ENCODE peak calls at places on chromosomes 6 and 20, in seven cellular contexts. One of them, this sample, is unnamed.

GRCh38 chr6:157080986-157081391 is 242.3 kb downstream of the TMEM242 start:
- DNase-seq in K562: no peak
- DNase-seq in SK-N-SH: no peak
- DNase-seq in HepG2: no peak
- DNase-seq in HCT116: no peak
- DNase-seq in GM12878: no peak
- DNase-seq in H1: no peak
- DNase-seq in this sample: no peak

GRCh38 chr20:45842169-45842812 is 8.7 kb downstream of the SNX21 start:
- DNase-seq in K562: no peak
- DNase-seq in SK-N-SH: no peak
- DNase-seq in HepG2: no peak
- DNase-seq in HCT116: no peak
- DNase-seq in GM12878: peak; percentile 33
- DNase-seq in H1: no peak
- DNase-seq in this sample: no peak

GRCh38 chr6:100430962-100431361 is 33.8 kb downstream of the SIM1 start:
- DNase-seq in K562: no peak
- DNase-seq in SK-N-SH: no peak
- DNase-seq in HepG2: no peak
- DNase-seq in HCT116: no peak
- DNase-seq in GM12878: no peak
- DNase-seq in H1: no peak
- DNase-seq in this sample: no peak

GRCh38 chr6:105215506-105215905 is 35.7 kb upstream of the POPDC3 start:
- DNase-seq in K562: no peak
- DNase-seq in SK-N-SH: no peak
- DNase-seq in HepG2: no peak
- DNase-seq in HCT116: no peak
- DNase-seq in GM12878: no peak
- DNase-seq in H1: no peak
- DNase-seq in this sample: no peak

GRCh38 chr6:143772662-143773061 is 70.5 kb upstream of the LTV1 start:
- DNase-seq in K562: no peak
- DNase-seq in SK-N-SH: no peak
- DNase-seq in HepG2: no peak
- DNase-seq in HCT116: no peak
- DNase-seq in GM12878: no peak
- DNase-seq in H1: no peak
- DNase-seq in this sample: no peak

GRCh38 chr6:89555751-89556150 is 82.8 kb downstream of the LYRM2 start:
- DNase-seq in K562: no peak
- DNase-seq in SK-N-SH: no peak
- DNase-seq in HepG2: no peak
- DNase-seq in HCT116: no peak
- DNase-seq in GM12878: no peak
- DNase-seq in H1: no peak
- DNase-seq in this sample: no peak

GRCh38 chr6:160015778-160016684 is 47.1 kb downstream of the IGF2R start:
- DNase-seq in K562: no peak
- DNase-seq in SK-N-SH: no peak
- DNase-seq in HepG2: no peak
- DNase-seq in HCT116: no peak
- DNase-seq in GM12878: no peak
- DNase-seq in H1: no peak
- DNase-seq in this sample: no peak

GRCh38 chr6:93391982-93392381 is 27.4 kb downstream of the EPHA7 start:
- DNase-seq in K562: no peak
- DNase-seq in SK-N-SH: no peak
- DNase-seq in HepG2: no peak
- DNase-seq in HCT116: no peak
- DNase-seq in GM12878: no peak
- DNase-seq in H1: no peak
- DNase-seq in this sample: no peak

GRCh38 chr20:3935295-3935955 is 46.2 kb downstream of the PANK2 start:
- DNase-seq in K562: no peak
- DNase-seq in SK-N-SH: no peak
- DNase-seq in HepG2: no peak
- DNase-seq in HCT116: no peak
- DNase-seq in GM12878: no peak
- DNase-seq in H1: no peak
- DNase-seq in this sample: no peak

GRCh38 chr20:59149678-59150504 is 13.7 kb upstream of the ZNF831 start:
- DNase-seq in K562: no peak
- DNase-seq in SK-N-SH: no peak
- DNase-seq in HepG2: no peak
- DNase-seq in HCT116: no peak
- DNase-seq in GM12878: no peak
- DNase-seq in H1: no peak
- DNase-seq in this sample: no peak

GRCh38 chr20:63042448-63043071 is 35.8 kb upstream of the BHLHE23 start:
- DNase-seq in K562: peak; percentile 18
- DNase-seq in SK-N-SH: no peak
- DNase-seq in HepG2: no peak
- DNase-seq in HCT116: no peak
- DNase-seq in GM12878: peak; percentile 63
- DNase-seq in H1: no peak
- DNase-seq in this sample: no peak

GRCh38 chr6:123380257-123380656 is 256.5 kb downstream of the TRDN start:
- DNase-seq in K562: peak; percentile 9
- DNase-seq in SK-N-SH: peak; percentile 5
- DNase-seq in HepG2: peak; percentile 22
- DNase-seq in HCT116: no peak
- DNase-seq in GM12878: no peak
- DNase-seq in H1: peak; percentile 3
- DNase-seq in this sample: no peak

GRCh38 chr6:153045271-153045670 is 42.8 kb upstream of the MTRF1L start:
- DNase-seq in K562: no peak
- DNase-seq in SK-N-SH: no peak
- DNase-seq in HepG2: no peak
- DNase-seq in HCT116: no peak
- DNase-seq in GM12878: no peak
- DNase-seq in H1: no peak
- DNase-seq in this sample: no peak

GRCh38 chr6:123810214-123810613 is 6.5 kb downstream of the NKAIN2 start:
- DNase-seq in K562: no peak
- DNase-seq in SK-N-SH: no peak
- DNase-seq in HepG2: no peak
- DNase-seq in HCT116: no peak
- DNase-seq in GM12878: no peak
- DNase-seq in H1: no peak
- DNase-seq in this sample: no peak

GRCh38 chr6:133646021-133646682 is 242.8 kb upstream of the TCF21 start:
- DNase-seq in K562: no peak
- DNase-seq in SK-N-SH: no peak
- DNase-seq in HepG2: no peak
- DNase-seq in HCT116: no peak
- DNase-seq in GM12878: no peak
- DNase-seq in H1: no peak
- DNase-seq in this sample: no peak

GRCh38 chr6:117555262-117555849 is 47.0 kb downstream of the GOPC start:
- DNase-seq in K562: no peak
- DNase-seq in SK-N-SH: no peak
- DNase-seq in HepG2: no peak
- DNase-seq in HCT116: no peak
- DNase-seq in GM12878: no peak
- DNase-seq in H1: no peak
- DNase-seq in this sample: no peak

GRCh38 chr6:145139451-145139850 is 595.9 kb downstream of the EPM2A start:
- DNase-seq in K562: no peak
- DNase-seq in SK-N-SH: peak; percentile 4
- DNase-seq in HepG2: no peak
- DNase-seq in HCT116: no peak
- DNase-seq in GM12878: no peak
- DNase-seq in H1: no peak
- DNase-seq in this sample: no peak

GRCh38 chr6:37005061-37005810 is at the start of gene FGD2:
- DNase-seq in K562: peak; percentile 63
- DNase-seq in SK-N-SH: no peak
- DNase-seq in HepG2: no peak
- DNase-seq in HCT116: no peak
- DNase-seq in GM12878: no peak
- DNase-seq in H1: no peak
- DNase-seq in this sample: no peak

GRCh38 chr20:7361321-7361720 is 578.9 kb downstream of the HAO1 start:
- DNase-seq in K562: no peak
- DNase-seq in SK-N-SH: no peak
- DNase-seq in HepG2: no peak
- DNase-seq in HCT116: no peak
- DNase-seq in GM12878: no peak
- DNase-seq in H1: no peak
- DNase-seq in this sample: no peak

GRCh38 chr20:60063739-60064138 is 105.5 kb downstream of the CDH26 start:
- DNase-seq in K562: no peak
- DNase-seq in SK-N-SH: no peak
- DNase-seq in HepG2: no peak
- DNase-seq in HCT116: no peak
- DNase-seq in GM12878: no peak
- DNase-seq in H1: no peak
- DNase-seq in this sample: no peak

GRCh38 chr6:62119401-62119800 is 166.6 kb downstream of the KHDRBS2 start:
- DNase-seq in K562: no peak
- DNase-seq in SK-N-SH: no peak
- DNase-seq in HepG2: no peak
- DNase-seq in HCT116: no peak
- DNase-seq in GM12878: no peak
- DNase-seq in H1: no peak
- DNase-seq in this sample: no peak

GRCh38 chr6:39043776-39044175 is 4.8 kb upstream of the GLP1R start:
- DNase-seq in K562: no peak
- DNase-seq in SK-N-SH: no peak
- DNase-seq in HepG2: no peak
- DNase-seq in HCT116: no peak
- DNase-seq in GM12878: no peak
- DNase-seq in H1: no peak
- DNase-seq in this sample: no peak

GRCh38 chr6:158772851-158773371 is 46.3 kb downstream of the EZR start:
- DNase-seq in K562: no peak
- DNase-seq in SK-N-SH: no peak
- DNase-seq in HepG2: no peak
- DNase-seq in HCT116: no peak
- DNase-seq in GM12878: no peak
- DNase-seq in H1: no peak
- DNase-seq in this sample: no peak

GRCh38 chr6:125670586-125670985 is 78.8 kb upstream of the HEY2 start:
- DNase-seq in K562: no peak
- DNase-seq in SK-N-SH: no peak
- DNase-seq in HepG2: no peak
- DNase-seq in HCT116: no peak
- DNase-seq in GM12878: no peak
- DNase-seq in H1: peak; percentile 31
- DNase-seq in this sample: no peak

GRCh38 chr6:108750801-108751200 is 97.4 kb upstream of the ARMC2 start:
- DNase-seq in K562: no peak
- DNase-seq in SK-N-SH: no peak
- DNase-seq in HepG2: no peak
- DNase-seq in HCT116: no peak
- DNase-seq in GM12878: no peak
- DNase-seq in H1: no peak
- DNase-seq in this sample: no peak

GRCh38 chr6:6891949-6892461 is 215.8 kb upstream of the RREB1 start:
- DNase-seq in K562: no peak
- DNase-seq in SK-N-SH: no peak
- DNase-seq in HepG2: no peak
- DNase-seq in HCT116: no peak
- DNase-seq in GM12878: no peak
- DNase-seq in H1: no peak
- DNase-seq in this sample: no peak
- TF ChIP-seq JUND in K562: no peak
- TF ChIP-seq JUND in SK-N-SH: no peak
- TF ChIP-seq JUND in HepG2: no peak
- TF ChIP-seq JUND in HCT116: no peak
- TF ChIP-seq JUND in GM12878: no peak
- TF ChIP-seq JUND in H1: no peak
- TF ChIP-seq JUND in this sample: no peak

DNA sequence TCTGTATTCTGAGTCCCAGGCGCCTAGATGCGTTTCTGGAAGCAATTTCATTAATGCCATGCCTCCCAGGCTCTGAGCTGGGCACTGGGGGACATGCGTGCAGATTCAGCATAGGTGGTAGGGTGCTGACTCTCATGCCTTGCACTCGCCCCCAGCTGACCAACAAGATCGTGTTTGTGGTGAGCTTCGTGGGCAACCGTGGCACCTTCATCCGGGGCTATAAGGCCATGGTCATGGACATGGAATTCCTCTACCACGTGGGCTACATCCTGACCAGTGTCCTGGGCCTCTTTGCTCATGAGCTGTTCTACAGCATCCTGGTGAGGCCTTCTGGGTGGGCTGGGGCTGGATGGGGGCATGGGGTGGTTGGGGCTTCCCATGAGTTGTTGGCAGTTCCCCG is 21.6 kb downstream of the UQCC2 start:
- DNase-seq in K562: no peak
- DNase-seq in SK-N-SH: no peak
- DNase-seq in HepG2: no peak
- DNase-seq in HCT116: no peak
- DNase-seq in GM12878: no peak
- DNase-seq in H1: no peak
- DNase-seq in this sample: no peak
- TF ChIP-seq JUND in K562: no peak
- TF ChIP-seq JUND in SK-N-SH: no peak
- TF ChIP-seq JUND in HepG2: no peak
- TF ChIP-seq JUND in HCT116: no peak
- TF ChIP-seq JUND in GM12878: no peak
- TF ChIP-seq JUND in H1: no peak
- TF ChIP-seq JUND in this sample: no peak

GRCh38 chr6:20509211-20509610 is 25.0 kb upstream of the CDKAL1 start:
- DNase-seq in K562: no peak
- DNase-seq in SK-N-SH: no peak
- DNase-seq in HepG2: no peak
- DNase-seq in HCT116: no peak
- DNase-seq in GM12878: no peak
- DNase-seq in H1: no peak
- DNase-seq in this sample: no peak
- TF ChIP-seq JUND in K562: no peak
- TF ChIP-seq JUND in SK-N-SH: no peak
- TF ChIP-seq JUND in HepG2: no peak
- TF ChIP-seq JUND in HCT116: no peak
- TF ChIP-seq JUND in GM12878: no peak
- TF ChIP-seq JUND in H1: no peak
- TF ChIP-seq JUND in this sample: no peak

GRCh38 chr6:156013155-156013554 is 557.5 kb upstream of the NOX3 start:
- DNase-seq in K562: no peak
- DNase-seq in SK-N-SH: no peak
- DNase-seq in HepG2: no peak
- DNase-seq in HCT116: no peak
- DNase-seq in GM12878: no peak
- DNase-seq in H1: no peak
- DNase-seq in this sample: no peak
- TF ChIP-seq JUND in K562: no peak
- TF ChIP-seq JUND in SK-N-SH: no peak
- TF ChIP-seq JUND in HepG2: no peak
- TF ChIP-seq JUND in HCT116: no peak
- TF ChIP-seq JUND in GM12878: no peak
- TF ChIP-seq JUND in H1: no peak
- TF ChIP-seq JUND in this sample: no peak

This sample was measured in T47D.